ENCODE peak calls at places on chromosomes 11 and 22, in seven cellular contexts. One of them, this sample, is unnamed.

GRCh38 chr11:46260161-46260560 is 17.3 kb upstream of the CREB3L1 start:
- DNase-seq in left ventricle myocardium inferior: no peak
- DNase-seq in pancreas: no peak
- DNase-seq in GM23338: no peak
- DNase-seq in colonic mucosa: no peak
- DNase-seq in heart left ventricle: no peak
- DNase-seq in IMR-90: no peak
- DNase-seq in this sample: no peak

GRCh38 chr11:2655834-2656622 is 43.8 kb downstream of the KCNQ1OT1 start:
- DNase-seq in GM23338: no peak
- DNase-seq in left ventricle myocardium inferior: no peak
- DNase-seq in IMR-90: peak
- DNase-seq in colonic mucosa: no peak
- DNase-seq in pancreas: peak
- DNase-seq in heart left ventricle: peak
- DNase-seq in this sample: peak

GRCh38 chr22:45692549-45692948 is 20.9 kb downstream of the ATXN10 start:
- DNase-seq in IMR-90: peak
- DNase-seq in heart left ventricle: no peak
- DNase-seq in GM23338: no peak
- DNase-seq in pancreas: no peak
- DNase-seq in left ventricle myocardium inferior: no peak
- DNase-seq in colonic mucosa: no peak
- DNase-seq in this sample: no peak

GRCh38 chr22:40310081-40310770 is 36.1 kb upstream of the ADSL start:
- DNase-seq in IMR-90: peak
- DNase-seq in left ventricle myocardium inferior: no peak
- DNase-seq in heart left ventricle: no peak
- DNase-seq in pancreas: no peak
- DNase-seq in GM23338: no peak
- DNase-seq in colonic mucosa: no peak
- DNase-seq in this sample: no peak

GRCh38 chr22:39292561-39293074 is 26.8 kb downstream of the RPL3 start:
- DNase-seq in pancreas: peak
- DNase-seq in colonic mucosa: peak
- DNase-seq in IMR-90: peak
- DNase-seq in left ventricle myocardium inferior: peak
- DNase-seq in GM23338: peak
- DNase-seq in heart left ventricle: peak
- DNase-seq in this sample: peak

GRCh38 chr11:17383466-17383865 is 5.0 kb downstream of the KCNJ11 start:
- DNase-seq in IMR-90: peak
- DNase-seq in left ventricle myocardium inferior: no peak
- DNase-seq in pancreas: no peak
- DNase-seq in GM23338: no peak
- DNase-seq in colonic mucosa: no peak
- DNase-seq in heart left ventricle: no peak
- DNase-seq in this sample: peak

GRCh38 chr22:47388778-47389177 is 626.3 kb downstream of the TBC1D22A start:
- DNase-seq in GM23338: no peak
- DNase-seq in left ventricle myocardium inferior: no peak
- DNase-seq in heart left ventricle: no peak
- DNase-seq in IMR-90: no peak
- DNase-seq in pancreas: no peak
- DNase-seq in colonic mucosa: no peak
- DNase-seq in this sample: no peak

GRCh38 chr22:19872779-19873137 is 18.1 kb upstream of the GNB1L start:
- DNase-seq in GM23338: no peak
- DNase-seq in left ventricle myocardium inferior: no peak
- DNase-seq in heart left ventricle: no peak
- DNase-seq in colonic mucosa: peak
- DNase-seq in IMR-90: no peak
- DNase-seq in pancreas: peak
- DNase-seq in this sample: no peak

GRCh38 chr11:86484164-86484794 is 109.6 kb downstream of the CCDC81 start:
- DNase-seq in left ventricle myocardium inferior: peak
- DNase-seq in pancreas: no peak
- DNase-seq in IMR-90: peak
- DNase-seq in GM23338: no peak
- DNase-seq in colonic mucosa: no peak
- DNase-seq in heart left ventricle: peak
- DNase-seq in this sample: peak

GRCh38 chr11:43576834-43577521 is 103.6 kb upstream of the HSD17B12 start:
- DNase-seq in GM23338: peak
- DNase-seq in IMR-90: peak
- DNase-seq in left ventricle myocardium inferior: peak
- DNase-seq in colonic mucosa: peak
- DNase-seq in pancreas: no peak
- DNase-seq in heart left ventricle: peak
- DNase-seq in this sample: peak

GRCh38 chr11:79493555-79494171 is 52.8 kb upstream of the TENM4 start:
- DNase-seq in pancreas: peak
- DNase-seq in left ventricle myocardium inferior: peak
- DNase-seq in heart left ventricle: peak
- DNase-seq in GM23338: peak
- DNase-seq in colonic mucosa: peak
- DNase-seq in IMR-90: peak
- DNase-seq in this sample: peak

GRCh38 chr22:23837911-23838685 is 708 bp downstream of the DERL3 start:
- DNase-seq in GM23338: peak
- DNase-seq in left ventricle myocardium inferior: no peak
- DNase-seq in colonic mucosa: no peak
- DNase-seq in pancreas: no peak
- DNase-seq in heart left ventricle: no peak
- DNase-seq in IMR-90: no peak
- DNase-seq in this sample: no peak

GRCh38 chr11:19241260-19242183 is 777 bp upstream of the E2F8 start:
- DNase-seq in colonic mucosa: peak
- DNase-seq in left ventricle myocardium inferior: peak
- DNase-seq in pancreas: no peak
- DNase-seq in IMR-90: no peak
- DNase-seq in heart left ventricle: no peak
- DNase-seq in GM23338: peak
- DNase-seq in this sample: peak

GRCh38 chr22:38081636-38081940 is 2.4 kb downstream of the SLC16A8 start:
- DNase-seq in heart left ventricle: no peak
- DNase-seq in colonic mucosa: no peak
- DNase-seq in IMR-90: no peak
- DNase-seq in GM23338: no peak
- DNase-seq in pancreas: no peak
- DNase-seq in left ventricle myocardium inferior: no peak
- DNase-seq in this sample: no peak
- H3K4me3 ChIP-seq in heart left ventricle: peak
- H3K4me3 ChIP-seq in colonic mucosa: peak
- H3K4me3 ChIP-seq in IMR-90: peak
- H3K4me3 ChIP-seq in GM23338: peak
- H3K4me3 ChIP-seq in pancreas: no peak
- H3K4me3 ChIP-seq in left ventricle myocardium inferior: peak
- H3K4me3 ChIP-seq in this sample: peak

DNA sequence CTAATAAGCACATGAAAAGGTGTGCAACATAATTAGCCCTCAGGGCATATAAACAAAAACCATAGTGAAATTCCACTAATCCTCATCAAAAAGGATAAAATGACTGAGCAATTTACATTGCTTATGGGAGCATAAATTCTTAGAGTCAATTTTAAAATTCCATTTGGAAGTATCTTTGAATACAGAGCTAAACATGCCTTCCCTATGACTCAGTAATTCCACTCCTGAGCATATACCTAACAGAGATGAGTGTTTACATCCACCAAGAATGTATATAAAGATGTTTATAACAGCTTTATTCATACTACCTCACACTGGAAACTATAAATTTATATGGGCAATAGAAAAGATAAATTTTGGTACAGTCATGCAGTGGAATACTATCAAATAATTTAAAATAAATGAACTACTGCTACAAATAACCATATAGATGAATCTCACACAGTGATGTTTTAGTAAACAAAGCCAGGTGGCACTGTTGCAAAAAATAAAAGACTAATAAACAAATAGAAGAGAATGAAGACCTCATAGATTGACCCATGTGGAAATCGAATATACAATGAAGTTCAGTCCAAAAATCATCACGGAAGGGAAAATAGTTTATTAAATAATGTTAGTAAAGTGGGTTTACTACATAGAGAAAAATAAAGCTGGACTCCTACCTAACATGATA is 8.2 kb upstream of the OR2D2 start:
- DNase-seq in IMR-90: peak
- DNase-seq in heart left ventricle: no peak
- DNase-seq in pancreas: no peak
- DNase-seq in colonic mucosa: no peak
- DNase-seq in GM23338: peak
- DNase-seq in left ventricle myocardium inferior: no peak
- DNase-seq in this sample: peak
- TF ChIP-seq CTCF in IMR-90: no peak
- TF ChIP-seq CTCF in heart left ventricle: no peak
- TF ChIP-seq CTCF in pancreas: no peak
- TF ChIP-seq CTCF in colonic mucosa: no peak
- TF ChIP-seq CTCF in GM23338: no peak
- TF ChIP-seq CTCF in left ventricle myocardium inferior: no peak
- TF ChIP-seq CTCF in this sample: peak

DNA sequence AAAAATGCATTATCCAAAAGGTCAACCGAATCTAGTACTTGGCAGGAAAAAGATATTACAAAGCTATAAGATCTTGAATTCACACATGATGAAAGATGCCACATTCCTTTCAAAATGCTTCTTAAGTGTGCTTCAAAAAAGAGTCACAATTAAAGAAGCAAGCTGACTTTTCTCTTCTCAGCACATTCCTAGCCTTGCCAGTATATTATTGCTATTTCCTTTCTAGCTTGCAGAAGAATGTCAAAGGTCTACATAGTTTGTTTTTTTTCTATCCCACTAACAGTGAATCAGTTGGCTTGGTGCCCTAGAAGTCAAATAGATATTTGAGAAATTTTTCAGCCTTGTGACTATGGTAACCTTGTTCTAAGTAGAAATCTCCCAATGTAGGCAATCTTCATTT is 56.8 kb downstream of the GUCY1A2 start:
- DNase-seq in pancreas: no peak
- DNase-seq in IMR-90: peak
- DNase-seq in GM23338: no peak
- DNase-seq in colonic mucosa: no peak
- DNase-seq in heart left ventricle: no peak
- DNase-seq in left ventricle myocardium inferior: no peak
- DNase-seq in this sample: peak
- H3K4me3 ChIP-seq in pancreas: no peak
- H3K4me3 ChIP-seq in IMR-90: no peak
- H3K4me3 ChIP-seq in GM23338: no peak
- H3K4me3 ChIP-seq in colonic mucosa: no peak
- H3K4me3 ChIP-seq in heart left ventricle: no peak
- H3K4me3 ChIP-seq in left ventricle myocardium inferior: no peak
- H3K4me3 ChIP-seq in this sample: no peak

DNA sequence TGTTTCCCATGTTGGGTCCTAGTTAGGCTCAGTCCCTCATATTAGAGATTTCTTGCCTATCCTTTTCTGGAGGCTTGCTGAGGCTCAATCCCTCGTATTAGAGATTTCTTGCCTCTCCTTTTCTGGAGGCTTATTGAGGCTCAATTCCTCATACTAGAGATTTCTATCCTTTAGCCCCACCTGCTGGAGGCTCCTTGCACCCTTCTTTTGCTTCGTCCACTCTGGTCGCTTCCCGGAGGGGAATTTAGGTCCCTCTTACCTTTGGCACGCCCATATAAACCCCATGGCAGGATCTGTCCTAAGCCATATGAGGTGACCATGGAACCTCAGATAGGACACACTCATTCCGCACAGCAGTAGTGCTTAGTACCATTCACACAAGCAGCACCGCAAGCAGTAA is 15.9 kb downstream of the CYP2D6 start:
- DNase-seq in left ventricle myocardium inferior: no peak
- DNase-seq in colonic mucosa: no peak
- DNase-seq in pancreas: no peak
- DNase-seq in GM23338: peak
- DNase-seq in IMR-90: peak
- DNase-seq in heart left ventricle: no peak
- DNase-seq in this sample: no peak
- TF ChIP-seq CTCF in left ventricle myocardium inferior: peak
- TF ChIP-seq CTCF in colonic mucosa: no peak
- TF ChIP-seq CTCF in pancreas: peak
- TF ChIP-seq CTCF in GM23338: peak
- TF ChIP-seq CTCF in IMR-90: peak
- TF ChIP-seq CTCF in heart left ventricle: peak
- TF ChIP-seq CTCF in this sample: no peak

DNA sequence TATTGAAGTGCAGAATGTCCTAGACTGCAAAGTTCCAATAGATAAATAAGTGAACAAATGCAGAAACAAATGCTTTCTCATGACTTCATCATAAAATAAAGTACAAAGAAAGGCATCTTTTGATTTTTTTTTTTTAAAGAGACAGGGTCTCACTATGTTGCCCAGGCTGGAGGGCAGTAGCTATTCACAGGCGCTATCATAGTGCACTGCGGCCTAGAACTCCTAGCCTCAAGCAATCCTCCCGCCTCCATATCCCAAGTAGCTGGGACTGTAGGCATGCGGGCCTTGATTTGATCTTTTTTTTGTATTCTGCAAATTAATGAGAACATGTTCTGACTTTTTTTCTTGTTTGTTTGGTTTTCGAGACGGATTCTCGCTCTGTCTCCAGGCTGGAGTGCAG is 2.4 kb downstream of the ARCN1 start:
- DNase-seq in heart left ventricle: no peak
- DNase-seq in colonic mucosa: no peak
- DNase-seq in GM23338: no peak
- DNase-seq in left ventricle myocardium inferior: no peak
- DNase-seq in pancreas: no peak
- DNase-seq in IMR-90: no peak
- DNase-seq in this sample: no peak
- H3K4me3 ChIP-seq in heart left ventricle: no peak
- H3K4me3 ChIP-seq in colonic mucosa: no peak
- H3K4me3 ChIP-seq in GM23338: no peak
- H3K4me3 ChIP-seq in left ventricle myocardium inferior: peak
- H3K4me3 ChIP-seq in pancreas: no peak
- H3K4me3 ChIP-seq in IMR-90: no peak
- H3K4me3 ChIP-seq in this sample: no peak

GRCh38 chr11:124745835-124746620 is 6.0 kb downstream of the VSIG2 start:
- DNase-seq in IMR-90: no peak
- DNase-seq in GM23338: peak
- DNase-seq in heart left ventricle: no peak
- DNase-seq in colonic mucosa: peak
- DNase-seq in left ventricle myocardium inferior: no peak
- DNase-seq in pancreas: no peak
- DNase-seq in this sample: peak
- TF ChIP-seq CTCF in IMR-90: peak
- TF ChIP-seq CTCF in GM23338: peak
- TF ChIP-seq CTCF in heart left ventricle: no peak
- TF ChIP-seq CTCF in colonic mucosa: peak
- TF ChIP-seq CTCF in left ventricle myocardium inferior: no peak
- TF ChIP-seq CTCF in pancreas: peak
- TF ChIP-seq CTCF in this sample: peak